ENCODE peak calls at places on chromosomes 7 and 10, in nine cellular contexts. One of them, this sample, is unnamed.

GRCh38 chr7:1562611-1563051 is 6.6 kb upstream of the TMEM184A start:
- DNase-seq in epithelial cell of esophagus: no peak
- DNase-seq in upper lobe of right lung: no peak
- DNase-seq in activated naive CD8-positive, alpha-beta T cell treated with anti-CD3 and anti-CD28 coated beads for 36 hours: no peak
- DNase-seq in breast epithelium: no peak
- DNase-seq in T-helper 9 cell: no peak
- DNase-seq in BJ: no peak
- DNase-seq in mammary epithelial cell: no peak
- DNase-seq in brain microvascular endothelial cell: no peak
- DNase-seq in this sample: no peak

GRCh38 chr7:75823198-75823910 is 9.7 kb upstream of the CCL24 start:
- DNase-seq in mammary epithelial cell: no peak
- DNase-seq in BJ: no peak
- DNase-seq in T-helper 9 cell: no peak
- DNase-seq in upper lobe of right lung: no peak
- DNase-seq in activated naive CD8-positive, alpha-beta T cell treated with anti-CD3 and anti-CD28 coated beads for 36 hours: no peak
- DNase-seq in epithelial cell of esophagus: no peak
- DNase-seq in brain microvascular endothelial cell: no peak
- DNase-seq in breast epithelium: no peak
- DNase-seq in this sample: no peak

GRCh38 chr10:123885406-123886164 is 6.0 kb downstream of the CPXM2 start:
- DNase-seq in BJ: no peak
- DNase-seq in brain microvascular endothelial cell: no peak
- DNase-seq in epithelial cell of esophagus: no peak
- DNase-seq in breast epithelium: no peak
- DNase-seq in activated naive CD8-positive, alpha-beta T cell treated with anti-CD3 and anti-CD28 coated beads for 36 hours: no peak
- DNase-seq in mammary epithelial cell: no peak
- DNase-seq in T-helper 9 cell: no peak
- DNase-seq in upper lobe of right lung: no peak
- DNase-seq in this sample: no peak

GRCh38 chr10:71762324-71762723 is 11.0 kb downstream of the VSIR start:
- DNase-seq in T-helper 9 cell: no peak
- DNase-seq in activated naive CD8-positive, alpha-beta T cell treated with anti-CD3 and anti-CD28 coated beads for 36 hours: no peak
- DNase-seq in mammary epithelial cell: no peak
- DNase-seq in upper lobe of right lung: no peak
- DNase-seq in brain microvascular endothelial cell: no peak
- DNase-seq in BJ: no peak
- DNase-seq in breast epithelium: no peak
- DNase-seq in epithelial cell of esophagus: no peak
- DNase-seq in this sample: no peak

GRCh38 chr7:134991469-134992339 is 5.4 kb downstream of the AGBL3 start:
- DNase-seq in T-helper 9 cell: no peak
- DNase-seq in brain microvascular endothelial cell: no peak
- DNase-seq in activated naive CD8-positive, alpha-beta T cell treated with anti-CD3 and anti-CD28 coated beads for 36 hours: no peak
- DNase-seq in epithelial cell of esophagus: no peak
- DNase-seq in breast epithelium: no peak
- DNase-seq in mammary epithelial cell: no peak
- DNase-seq in BJ: no peak
- DNase-seq in upper lobe of right lung: no peak
- DNase-seq in this sample: no peak

GRCh38 chr7:112869111-112869774 is 79.0 kb upstream of the TMEM168 start:
- DNase-seq in T-helper 9 cell: peak
- DNase-seq in BJ: no peak
- DNase-seq in breast epithelium: no peak
- DNase-seq in mammary epithelial cell: peak
- DNase-seq in upper lobe of right lung: no peak
- DNase-seq in epithelial cell of esophagus: peak
- DNase-seq in brain microvascular endothelial cell: peak
- DNase-seq in activated naive CD8-positive, alpha-beta T cell treated with anti-CD3 and anti-CD28 coated beads for 36 hours: peak
- DNase-seq in this sample: peak

GRCh38 chr10:3036155-3036554 is 31.2 kb upstream of the PFKP start:
- DNase-seq in upper lobe of right lung: no peak
- DNase-seq in epithelial cell of esophagus: no peak
- DNase-seq in mammary epithelial cell: no peak
- DNase-seq in BJ: no peak
- DNase-seq in T-helper 9 cell: no peak
- DNase-seq in brain microvascular endothelial cell: no peak
- DNase-seq in activated naive CD8-positive, alpha-beta T cell treated with anti-CD3 and anti-CD28 coated beads for 36 hours: no peak
- DNase-seq in breast epithelium: no peak
- DNase-seq in this sample: no peak

GRCh38 chr7:3089493-3089892 is 45.8 kb upstream of the CARD11 start:
- DNase-seq in brain microvascular endothelial cell: peak
- DNase-seq in upper lobe of right lung: no peak
- DNase-seq in activated naive CD8-positive, alpha-beta T cell treated with anti-CD3 and anti-CD28 coated beads for 36 hours: no peak
- DNase-seq in BJ: no peak
- DNase-seq in T-helper 9 cell: no peak
- DNase-seq in mammary epithelial cell: no peak
- DNase-seq in epithelial cell of esophagus: no peak
- DNase-seq in breast epithelium: no peak
- DNase-seq in this sample: peak

GRCh38 chr7:16598015-16598414 is 47.5 kb downstream of the ANKMY2 start:
- DNase-seq in BJ: no peak
- DNase-seq in upper lobe of right lung: no peak
- DNase-seq in mammary epithelial cell: no peak
- DNase-seq in T-helper 9 cell: no peak
- DNase-seq in brain microvascular endothelial cell: no peak
- DNase-seq in breast epithelium: no peak
- DNase-seq in epithelial cell of esophagus: no peak
- DNase-seq in activated naive CD8-positive, alpha-beta T cell treated with anti-CD3 and anti-CD28 coated beads for 36 hours: no peak
- DNase-seq in this sample: no peak

GRCh38 chr10:71116426-71116825 is 95.9 kb upstream of the UNC5B start:
- DNase-seq in epithelial cell of esophagus: no peak
- DNase-seq in activated naive CD8-positive, alpha-beta T cell treated with anti-CD3 and anti-CD28 coated beads for 36 hours: no peak
- DNase-seq in brain microvascular endothelial cell: no peak
- DNase-seq in BJ: no peak
- DNase-seq in upper lobe of right lung: no peak
- DNase-seq in mammary epithelial cell: no peak
- DNase-seq in breast epithelium: no peak
- DNase-seq in T-helper 9 cell: no peak
- DNase-seq in this sample: no peak

GRCh38 chr7:98294798-98295382 is 13.4 kb downstream of the BRI3 start:
- DNase-seq in T-helper 9 cell: no peak
- DNase-seq in breast epithelium: peak
- DNase-seq in BJ: no peak
- DNase-seq in epithelial cell of esophagus: peak
- DNase-seq in brain microvascular endothelial cell: peak
- DNase-seq in activated naive CD8-positive, alpha-beta T cell treated with anti-CD3 and anti-CD28 coated beads for 36 hours: peak
- DNase-seq in mammary epithelial cell: peak
- DNase-seq in upper lobe of right lung: peak
- DNase-seq in this sample: peak

GRCh38 chr7:37287093-37287492 is 161.6 kb downstream of the ELMO1 start:
- DNase-seq in upper lobe of right lung: no peak
- DNase-seq in mammary epithelial cell: no peak
- DNase-seq in BJ: no peak
- DNase-seq in activated naive CD8-positive, alpha-beta T cell treated with anti-CD3 and anti-CD28 coated beads for 36 hours: no peak
- DNase-seq in brain microvascular endothelial cell: no peak
- DNase-seq in T-helper 9 cell: no peak
- DNase-seq in epithelial cell of esophagus: no peak
- DNase-seq in breast epithelium: no peak
- DNase-seq in this sample: no peak

GRCh38 chr7:50422858-50423257 is 27.3 kb downstream of the FIGNL1 start:
- DNase-seq in brain microvascular endothelial cell: no peak
- DNase-seq in upper lobe of right lung: no peak
- DNase-seq in mammary epithelial cell: no peak
- DNase-seq in activated naive CD8-positive, alpha-beta T cell treated with anti-CD3 and anti-CD28 coated beads for 36 hours: no peak
- DNase-seq in T-helper 9 cell: no peak
- DNase-seq in BJ: no peak
- DNase-seq in breast epithelium: no peak
- DNase-seq in epithelial cell of esophagus: no peak
- DNase-seq in this sample: no peak

GRCh38 chr10:46064269-46064817 is 18.3 kb upstream of the MSMB start:
- DNase-seq in T-helper 9 cell: no peak
- DNase-seq in upper lobe of right lung: no peak
- DNase-seq in activated naive CD8-positive, alpha-beta T cell treated with anti-CD3 and anti-CD28 coated beads for 36 hours: no peak
- DNase-seq in breast epithelium: no peak
- DNase-seq in BJ: no peak
- DNase-seq in brain microvascular endothelial cell: no peak
- DNase-seq in epithelial cell of esophagus: no peak
- DNase-seq in mammary epithelial cell: no peak
- DNase-seq in this sample: no peak

GRCh38 chr10:116272497-116273221 is at the start of gene GFRA1:
- DNase-seq in BJ: no peak
- DNase-seq in upper lobe of right lung: no peak
- DNase-seq in activated naive CD8-positive, alpha-beta T cell treated with anti-CD3 and anti-CD28 coated beads for 36 hours: no peak
- DNase-seq in breast epithelium: peak
- DNase-seq in epithelial cell of esophagus: peak
- DNase-seq in brain microvascular endothelial cell: no peak
- DNase-seq in mammary epithelial cell: no peak
- DNase-seq in T-helper 9 cell: no peak
- DNase-seq in this sample: peak

GRCh38 chr10:124379609-124380193 is 39.0 kb downstream of the OAT start:
- DNase-seq in BJ: no peak
- DNase-seq in breast epithelium: no peak
- DNase-seq in epithelial cell of esophagus: no peak
- DNase-seq in upper lobe of right lung: peak
- DNase-seq in T-helper 9 cell: no peak
- DNase-seq in activated naive CD8-positive, alpha-beta T cell treated with anti-CD3 and anti-CD28 coated beads for 36 hours: no peak
- DNase-seq in mammary epithelial cell: no peak
- DNase-seq in brain microvascular endothelial cell: no peak
- DNase-seq in this sample: no peak

GRCh38 chr7:48090095-48090805 is 1.2 kb downstream of the UPP1 start:
- DNase-seq in brain microvascular endothelial cell: peak
- DNase-seq in mammary epithelial cell: peak
- DNase-seq in activated naive CD8-positive, alpha-beta T cell treated with anti-CD3 and anti-CD28 coated beads for 36 hours: no peak
- DNase-seq in epithelial cell of esophagus: no peak
- DNase-seq in BJ: no peak
- DNase-seq in upper lobe of right lung: peak
- DNase-seq in breast epithelium: no peak
- DNase-seq in T-helper 9 cell: no peak
- DNase-seq in this sample: no peak

GRCh38 chr10:16828731-16829175 is 11.5 kb upstream of the RSU1 start:
- DNase-seq in T-helper 9 cell: no peak
- DNase-seq in brain microvascular endothelial cell: peak
- DNase-seq in epithelial cell of esophagus: peak
- DNase-seq in BJ: peak
- DNase-seq in mammary epithelial cell: peak
- DNase-seq in activated naive CD8-positive, alpha-beta T cell treated with anti-CD3 and anti-CD28 coated beads for 36 hours: no peak
- DNase-seq in upper lobe of right lung: no peak
- DNase-seq in breast epithelium: no peak
- DNase-seq in this sample: no peak

GRCh38 chr10:131561897-131562296 is 250.4 kb upstream of the TCERG1L start:
- DNase-seq in breast epithelium: no peak
- DNase-seq in mammary epithelial cell: no peak
- DNase-seq in epithelial cell of esophagus: no peak
- DNase-seq in T-helper 9 cell: no peak
- DNase-seq in brain microvascular endothelial cell: no peak
- DNase-seq in activated naive CD8-positive, alpha-beta T cell treated with anti-CD3 and anti-CD28 coated beads for 36 hours: no peak
- DNase-seq in upper lobe of right lung: no peak
- DNase-seq in BJ: no peak
- DNase-seq in this sample: no peak

GRCh38 chr10:128095023-128095752 is 31.0 kb downstream of the MKI67 start:
- DNase-seq in T-helper 9 cell: no peak
- DNase-seq in BJ: no peak
- DNase-seq in activated naive CD8-positive, alpha-beta T cell treated with anti-CD3 and anti-CD28 coated beads for 36 hours: peak
- DNase-seq in breast epithelium: no peak
- DNase-seq in upper lobe of right lung: no peak
- DNase-seq in epithelial cell of esophagus: no peak
- DNase-seq in brain microvascular endothelial cell: no peak
- DNase-seq in mammary epithelial cell: no peak
- DNase-seq in this sample: peak

GRCh38 chr7:122143376-122143750 is 686 bp downstream of the AASS start:
- DNase-seq in breast epithelium: peak
- DNase-seq in activated naive CD8-positive, alpha-beta T cell treated with anti-CD3 and anti-CD28 coated beads for 36 hours: peak
- DNase-seq in brain microvascular endothelial cell: peak
- DNase-seq in upper lobe of right lung: no peak
- DNase-seq in BJ: no peak
- DNase-seq in epithelial cell of esophagus: peak
- DNase-seq in T-helper 9 cell: no peak
- DNase-seq in mammary epithelial cell: peak
- DNase-seq in this sample: no peak

This sample was measured in A549.